ENCODE peak calls at places on chromosomes 11 and 22, in nine cellular contexts. V is neural progenitor cell, F is AG04450, E is HepG2, X is dorsolateral prefrontal cortex, O is left ventricle myocardium inferior, K is testis, W is OCI-LY7, Z is psoas muscle. A is an unnamed sample.

GRCh38 chr11:130427581-130428211 is 713 bp downstream of the ADAMTS8 start:
- DNase-seq in V (peak), F (no peak), E (no peak), X (peak), O (peak), K (no peak), W (no peak), Z (peak), A (no peak)

GRCh38 chr22:50576070-50576469 is 2.2 kb downstream of the CPT1B start:
- DNase-seq in V (peak), F (no peak), E (peak), X (no peak), O (no peak), K (no peak), W (no peak), Z (no peak), A (no peak)

GRCh38 chr11:116118138-116118470 is 613.9 kb upstream of the CADM1 start:
- DNase-seq in V (no peak), F (no peak), E (no peak), X (no peak), O (no peak), K (no peak), W (no peak), Z (no peak), A (no peak)

GRCh38 chr22:38454011-38454360 is 1.0 kb downstream of the KCNJ4 start:
- DNase-seq in V (no peak), F (no peak), E (no peak), X (no peak), O (no peak), K (no peak), W (no peak), Z (no peak), A (no peak)

GRCh38 chr11:120662071-120662611 is 150.6 kb downstream of the GRIK4 start:
- DNase-seq in V (no peak), F (no peak), E (no peak), X (no peak), O (no peak), K (no peak), W (no peak), Z (no peak), A (no peak)

GRCh38 chr22:37198290-37199102 is 10.4 kb upstream of the C1QTNF6 start:
- DNase-seq in V (peak), F (no peak), E (peak), X (peak), O (peak), K (peak), W (peak), Z (peak), A (peak)

GRCh38 chr11:6357222-6357621 is 33.1 kb upstream of the SMPD1 start:
- DNase-seq in V (no peak), F (peak), E (no peak), X (peak), O (peak), K (no peak), W (no peak), Z (peak), A (peak)

GRCh38 chr11:124873980-124874379 is 8.7 kb downstream of the ROBO3 start:
- DNase-seq in V (no peak), F (no peak), E (no peak), X (no peak), O (no peak), K (no peak), W (no peak), Z (no peak), A (no peak)

GRCh38 chr11:4493480-4493818 is 11.0 kb downstream of the OR52K1 start:
- DNase-seq in V (no peak), F (no peak), E (no peak), X (no peak), O (no peak), K (no peak), W (no peak), Z (no peak), A (no peak)

GRCh38 chr11:40445391-40445790 is 1014.1 kb downstream of the LRRC4C start:
- DNase-seq in V (peak), F (no peak), E (peak), X (no peak), O (no peak), K (no peak), W (no peak), Z (no peak), A (no peak)

GRCh38 chr22:48669226-48669625 is 1158.4 kb downstream of the BRD1 start:
- DNase-seq in V (no peak), F (no peak), E (no peak), X (no peak), O (no peak), K (no peak), W (no peak), Z (peak), A (no peak)

GRCh38 chr11:61023086-61024035 is 51.9 kb downstream of the CD6 start:
- DNase-seq in V (no peak), F (no peak), E (no peak), X (no peak), O (no peak), K (no peak), W (no peak), Z (no peak), A (no peak)

GRCh38 chr11:45590743-45591142 is 74.7 kb downstream of the CHST1 start:
- DNase-seq in V (no peak), F (no peak), E (no peak), X (peak), O (no peak), K (no peak), W (no peak), Z (no peak), A (no peak)

GRCh38 chr22:23564276-23564675 is 15.8 kb downstream of the IGLL1 start:
- DNase-seq in V (no peak), F (no peak), E (no peak), X (no peak), O (no peak), K (no peak), W (no peak), Z (peak), A (no peak)

GRCh38 chr11:40293655-40294342 is 1165.7 kb downstream of the LRRC4C start:
- DNase-seq in V (peak), F (peak), E (peak), X (peak), O (peak), K (peak), W (peak), Z (peak), A (peak)

GRCh38 chr11:47328449-47329390 is 23.8 kb downstream of the MYBPC3 start:
- DNase-seq in V (no peak), F (no peak), E (no peak), X (no peak), O (no peak), K (no peak), W (no peak), Z (no peak), A (no peak)

GRCh38 chr11:4890279-4890678 is 8.6 kb downstream of the OR51T1 start:
- DNase-seq in V (no peak), F (no peak), E (no peak), X (no peak), O (no peak), K (no peak), W (no peak), Z (no peak), A (no peak)

GRCh38 chr11:35373284-35373933 is 45.9 kb downstream of the SLC1A2 start:
- DNase-seq in V (no peak), F (no peak), E (peak), X (no peak), O (no peak), K (no peak), W (no peak), Z (no peak), A (peak)

GRCh38 chr11:120021391-120021953 is 116.4 kb downstream of the TRIM29 start:
- DNase-seq in V (no peak), F (no peak), E (no peak), X (no peak), O (no peak), K (no peak), W (no peak), Z (no peak), A (no peak)

GRCh38 chr11:62556872-62557631 is 10.4 kb upstream of the AHNAK start:
- DNase-seq in V (no peak), F (no peak), E (no peak), X (no peak), O (no peak), K (no peak), W (no peak), Z (peak), A (no peak)

GRCh38 chr11:72722050-72722748 is 30.0 kb downstream of the ARAP1 start:
- DNase-seq in V (peak), F (peak), E (no peak), X (peak), O (peak), K (peak), W (peak), Z (peak), A (peak)

GRCh38 chr11:85946221-85946620 is 91.0 kb downstream of the CCDC83 start:
- DNase-seq in V (no peak), F (no peak), E (peak), X (no peak), O (no peak), K (no peak), W (no peak), Z (no peak), A (no peak)

GRCh38 chr11:9617960-9618359 is 44.5 kb downstream of the WEE1 start:
- DNase-seq in V (no peak), F (no peak), E (no peak), X (no peak), O (no peak), K (no peak), W (no peak), Z (no peak), A (no peak)

GRCh38 chr22:19818264-19819208 is 36.1 kb downstream of the GNB1L start:
- DNase-seq in V (no peak), F (no peak), E (no peak), X (peak), O (no peak), K (peak), W (peak), Z (no peak), A (peak)

GRCh38 chr11:124946735-124947141 is 7.3 kb upstream of the CCDC15 start:
- DNase-seq in V (no peak), F (no peak), E (no peak), X (peak), O (no peak), K (no peak), W (no peak), Z (no peak), A (no peak)

GRCh38 chr11:65787649-65788622 is 1.1 kb downstream of the OVOL1 start:
- DNase-seq in V (peak), F (no peak), E (no peak), X (no peak), O (no peak), K (peak), W (peak), Z (peak), A (peak)

GRCh38 chr11:128187829-128188228 is 399.5 kb downstream of the ETS1 start:
- DNase-seq in V (no peak), F (no peak), E (no peak), X (no peak), O (no peak), K (no peak), W (no peak), Z (no peak), A (no peak)

GRCh38 chr11:96228472-96228871 is 114.5 kb downstream of the MAML2 start:
- DNase-seq in V (no peak), F (peak), E (peak), X (no peak), O (peak), K (peak), W (no peak), Z (peak), A (no peak)

GRCh38 chr11:32893091-32893946 is 708 bp downstream of the QSER1 start:
- DNase-seq in V (peak), F (no peak), E (peak), X (no peak), O (peak), K (peak), W (peak), Z (peak), A (peak)

GRCh38 chr22:49503896-49504521 is 323.7 kb downstream of the BRD1 start:
- DNase-seq in V (no peak), F (no peak), E (no peak), X (no peak), O (no peak), K (no peak), W (no peak), Z (no peak), A (no peak)

GRCh38 chr22:36921309-36922096 is 8.1 kb downstream of the CSF2RB start:
- DNase-seq in V (no peak), F (no peak), E (no peak), X (no peak), O (no peak), K (no peak), W (peak), Z (no peak), A (no peak)

GRCh38 chr11:62446091-62446490 is 27.3 kb downstream of the SCGB1A1 start:
- DNase-seq in V (no peak), F (no peak), E (no peak), X (no peak), O (no peak), K (no peak), W (no peak), Z (no peak), A (no peak)

GRCh38 chr11:2558861-2559526 is 114.2 kb downstream of the KCNQ1 start:
- DNase-seq in V (no peak), F (no peak), E (no peak), X (no peak), O (no peak), K (no peak), W (no peak), Z (peak), A (no peak)

GRCh38 chr22:27107824-27108223 is 450.4 kb downstream of the MIAT start:
- DNase-seq in V (no peak), F (no peak), E (peak), X (no peak), O (peak), K (peak), W (no peak), Z (peak), A (peak)

GRCh38 chr11:6199174-6199810 is at the start of gene OR52W1:
- DNase-seq in V (no peak), F (no peak), E (no peak), X (no peak), O (no peak), K (no peak), W (no peak), Z (no peak), A (no peak)

GRCh38 chr11:106950067-106950491 is 68.2 kb downstream of the GUCY1A2 start:
- DNase-seq in V (peak), F (no peak), E (no peak), X (no peak), O (no peak), K (no peak), W (no peak), Z (no peak), A (no peak)
- H3K4me3 ChIP-seq in V (no peak), F (no peak), E (no peak), X (no peak), O (no peak), K (no peak), W (no peak), Z (no peak), A (no peak)

DNA sequence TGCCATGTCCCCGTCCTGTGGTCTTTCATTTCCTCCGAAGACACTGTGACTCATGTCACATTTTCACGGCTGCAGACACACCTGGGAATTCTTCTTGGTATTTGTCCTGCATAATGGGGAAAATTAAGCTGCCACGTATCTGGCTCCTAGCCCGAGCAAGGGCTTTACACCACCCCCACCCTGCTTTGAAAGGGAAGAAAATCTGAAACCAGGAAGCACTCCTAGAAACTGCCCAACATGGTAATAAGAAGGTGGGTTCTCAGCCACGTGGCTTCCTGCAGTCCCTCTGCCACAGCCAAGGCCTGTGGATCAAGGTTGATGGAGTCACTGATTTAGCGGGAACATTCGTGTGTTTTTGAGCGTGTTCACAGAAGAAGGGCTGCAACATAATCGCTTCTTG is 291.9 kb downstream of the NTM start:
- DNase-seq in V (no peak), F (no peak), E (no peak), X (no peak), O (no peak), K (no peak), W (no peak), Z (no peak), A (no peak)
- H3K27ac ChIP-seq in V (no peak), F (no peak), E (no peak), X (peak), O (no peak), K (no peak), W (no peak), Z (no peak), A (no peak)

DNA sequence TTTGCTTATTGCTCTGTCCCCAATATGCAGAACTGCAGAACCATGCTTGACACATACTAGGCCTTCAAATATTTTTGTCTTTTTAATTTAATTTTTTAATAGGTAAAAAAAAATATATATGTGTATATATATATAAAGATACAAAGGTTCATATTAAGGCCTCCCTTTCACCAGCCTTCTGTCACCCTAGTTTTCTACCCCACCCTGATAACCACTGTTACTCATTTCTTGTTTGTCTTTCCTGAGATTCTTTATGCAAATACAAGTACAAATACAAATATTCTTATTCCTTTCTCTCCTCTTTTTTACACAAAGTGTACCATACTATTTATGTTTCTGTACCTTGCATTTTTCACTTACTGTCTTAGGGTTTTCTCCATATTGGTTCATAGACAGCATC is 43.0 kb downstream of the UVRAG start:
- DNase-seq in V (no peak), F (no peak), E (no peak), X (no peak), O (no peak), K (no peak), W (no peak), Z (no peak), A (no peak)
- TF ChIP-seq CTCF in V (no peak), F (no peak), E (no peak), X (no peak), O (no peak), K (no peak), W (no peak), Z (no peak), A (no peak)

GRCh38 chr11:123187670-123188507 is 7.2 kb downstream of the CLMP start:
- DNase-seq in V (peak), F (no peak), E (no peak), X (no peak), O (no peak), K (no peak), W (no peak), Z (no peak), A (no peak)
- H3K4me3 ChIP-seq in V (peak), F (peak), E (no peak), X (peak), O (peak), K (no peak), W (no peak), Z (no peak), A (no peak)

GRCh38 chr11:76767659-76768058 is 15.5 kb upstream of the TSKU start:
- DNase-seq in V (no peak), F (no peak), E (no peak), X (no peak), O (no peak), K (no peak), W (no peak), Z (no peak), A (no peak)
- H3K27ac ChIP-seq in V (no peak), F (no peak), E (peak), X (no peak), O (peak), K (no peak), W (no peak), Z (no peak), A (no peak)

DNA sequence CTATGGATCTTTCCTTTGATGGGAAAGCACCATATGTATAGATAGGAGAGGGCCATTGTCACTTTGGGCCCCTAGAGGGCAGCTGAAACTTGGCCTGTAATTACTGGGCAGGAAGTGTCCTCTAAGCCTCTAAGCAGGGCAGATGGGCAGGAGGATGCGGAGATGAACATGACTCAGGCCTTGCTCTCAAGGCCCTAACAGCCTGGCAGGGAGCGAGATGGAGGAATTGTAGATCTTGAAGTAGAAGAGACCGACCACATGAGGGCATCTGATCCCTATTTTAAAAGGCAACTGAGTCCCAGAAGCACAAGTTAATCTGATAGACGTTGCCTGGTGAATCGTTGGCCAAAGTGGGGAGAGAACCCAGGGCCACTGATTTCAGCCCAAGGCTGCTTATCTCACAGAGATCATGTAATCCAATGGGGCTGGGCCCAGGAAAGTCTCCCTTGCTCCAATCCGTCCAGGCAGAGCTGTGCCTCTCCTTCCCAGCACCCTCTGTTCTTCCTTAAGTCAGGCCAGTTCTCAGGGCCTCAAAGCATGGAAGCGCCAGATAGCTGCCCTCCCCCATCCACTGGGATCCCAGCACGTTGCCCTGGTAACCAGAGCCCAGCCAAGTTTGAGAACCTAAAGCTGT is 2.5 kb upstream of the SEPTIN3 start:
- DNase-seq in V (peak), F (peak), E (peak), X (peak), O (no peak), K (peak), W (peak), Z (no peak), A (no peak)
- TF ChIP-seq CTCF in V (peak), F (peak), E (peak), X (peak), O (peak), K (peak), W (peak), Z (peak), A (no peak)

GRCh38 chr11:59009661-59010060 is 70.4 kb downstream of the GLYATL1 start:
- DNase-seq in V (no peak), F (no peak), E (no peak), X (no peak), O (no peak), K (no peak), W (peak), Z (no peak), A (no peak)
- H3K4me3 ChIP-seq in V (no peak), F (no peak), E (no peak), X (no peak), O (no peak), K (no peak), W (peak), Z (no peak), A (no peak)

GRCh38 chr11:27218498-27219038 is 144.4 kb downstream of the CCDC34 start:
- DNase-seq in V (no peak), F (peak), E (no peak), X (no peak), O (no peak), K (no peak), W (no peak), Z (no peak), A (no peak)

GRCh38 chr11:27216268-27217149 is 146.5 kb downstream of the CCDC34 start:
- DNase-seq in V (no peak), F (no peak), E (no peak), X (no peak), O (peak), K (peak), W (no peak), Z (peak), A (peak)

GRCh38 chr11:27217496-27217895 is 145.5 kb downstream of the CCDC34 start:
- DNase-seq in V (no peak), F (no peak), E (no peak), X (no peak), O (no peak), K (no peak), W (no peak), Z (no peak), A (no peak)

GRCh38 chr11:27215471-27216267 is 147.3 kb downstream of the CCDC34 start:
- DNase-seq in V (no peak), F (no peak), E (no peak), X (no peak), O (peak), K (no peak), W (no peak), Z (peak), A (peak)

DNA sequence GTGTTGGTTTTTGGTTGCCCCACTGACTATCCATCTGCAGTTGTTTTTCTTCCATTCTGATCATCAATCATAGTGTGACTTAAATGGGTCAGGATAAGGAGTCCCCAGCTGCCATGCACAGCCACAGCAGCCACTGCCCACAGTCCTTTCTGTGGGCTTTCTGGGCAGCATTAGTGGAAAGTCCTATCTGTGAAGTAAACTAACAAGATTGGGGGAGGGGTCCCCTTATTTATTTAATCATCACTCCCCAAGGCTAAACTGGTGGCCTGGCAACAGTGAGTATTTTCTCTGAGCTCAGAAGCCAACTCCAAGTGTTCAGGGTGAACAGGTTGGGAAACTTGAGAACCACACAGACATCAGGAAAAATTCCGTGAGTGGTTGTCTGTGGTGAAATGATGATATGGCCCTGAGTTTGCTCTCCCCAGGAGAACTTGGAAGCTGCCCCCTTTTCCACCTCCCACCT is 145.0 kb downstream of the CCDC34 start:
- DNase-seq in V (no peak), F (no peak), E (no peak), X (no peak), O (no peak), K (no peak), W (no peak), Z (no peak), A (no peak)
- H3K27ac ChIP-seq in V (no peak), F (peak), E (no peak), X (no peak), O (peak), K (peak), W (no peak), Z (peak), A (no peak)

GRCh38 chr11:70226967-70227366 is 23.9 kb downstream of the FADD start:
- DNase-seq in V (peak), F (no peak), E (no peak), X (no peak), O (no peak), K (no peak), W (no peak), Z (no peak), A (no peak)
- TF ChIP-seq CTCF in V (peak), F (peak), E (peak), X (no peak), O (no peak), K (no peak), W (peak), Z (no peak), A (no peak)